ENCODE peak calls at places on chromosomes 5 and 9, in four cellular contexts. W, G, C and V are unnamed samples.

GRCh38 chr9:100598641-100599145 is 20.8 kb downstream of the CAVIN4 start:
- DNase-seq in W (peak; percentile 99), G (peak; percentile 71), C (peak; percentile 91), V (peak; percentile 89)

GRCh38 chr5:111649516-111649915 is 107.5 kb downstream of the NREP start:
- DNase-seq in W (no peak), G (no peak), C (no peak), V (no peak)

GRCh38 chr5:39433123-39433522 is 8.3 kb upstream of the DAB2 start:
- DNase-seq in W (no peak), G (no peak), C (no peak), V (no peak)

GRCh38 chr5:162837161-162837560 is 600.2 kb upstream of the CCNG1 start:
- DNase-seq in W (no peak), G (no peak), C (no peak), V (no peak)

GRCh38 chr9:32906213-32906612 is 95.2 kb downstream of the APTX start:
- DNase-seq in W (no peak), G (no peak), C (no peak), V (no peak)

GRCh38 chr9:108125541-108125940 is 636.0 kb upstream of the KLF4 start:
- DNase-seq in W (peak; percentile 63), G (no peak), C (no peak), V (no peak)

GRCh38 chr5:115306011-115306530 is 9.6 kb upstream of the CCDC112 start:
- DNase-seq in W (peak; percentile 11), G (no peak), C (peak; percentile 68), V (no peak)

GRCh38 chr5:159616967-159617366 is 286.7 kb upstream of the IL12B start:
- DNase-seq in W (no peak), G (no peak), C (no peak), V (no peak)

GRCh38 chr9:74755355-74755754 is 132.4 kb downstream of the TRPM6 start:
- DNase-seq in W (no peak), G (no peak), C (no peak), V (no peak)

GRCh38 chr9:132312873-132313272 is 41.9 kb downstream of the SETX start:
- DNase-seq in W (no peak), G (no peak), C (no peak), V (no peak)

GRCh38 chr9:127776195-127776918 is 2.1 kb downstream of the SH2D3C start:
- DNase-seq in W (peak; percentile 87), G (no peak), C (peak; percentile 52), V (peak; percentile 45)

GRCh38 chr9:97510797-97511761 is 9.6 kb downstream of the TMOD1 start:
- DNase-seq in W (no peak), G (peak; percentile 73), C (no peak), V (no peak)

GRCh38 chr5:111070272-111071134 is 1.0 kb upstream of the TSLP start:
- DNase-seq in W (peak; percentile 83), G (no peak), C (no peak), V (no peak)

GRCh38 chr5:32865475-32865874 is 154.4 kb downstream of the NPR3 start:
- DNase-seq in W (no peak), G (no peak), C (no peak), V (no peak)

GRCh38 chr9:87498816-87499454 is 1.3 kb downstream of the DAPK1 start:
- DNase-seq in W (peak; percentile 38), G (no peak), C (no peak), V (no peak)

GRCh38 chr5:141855265-141856029 is 22.8 kb downstream of the PCDH1 start:
- DNase-seq in W (no peak), G (peak; percentile 39), C (no peak), V (no peak)

GRCh38 chr9:131678499-131679111 is 61.3 kb downstream of the RAPGEF1 start:
- DNase-seq in W (peak; percentile 58), G (peak; percentile 83), C (no peak), V (peak; percentile 74)

GRCh38 chr9:133534346-133535284 is at the start of gene ADAMTSL2:
- DNase-seq in W (peak; percentile 71), G (peak; percentile 68), C (peak; percentile 45), V (peak; percentile 38)

GRCh38 chr5:115402822-115403577 is 106.5 kb upstream of the CCDC112 start:
- DNase-seq in W (no peak), G (no peak), C (no peak), V (no peak)

GRCh38 chr5:181243521-181244307 is at the start of gene RACK1:
- DNase-seq in W (peak; percentile 95), G (peak; percentile 89), C (peak; percentile 90), V (peak; percentile 92)

GRCh38 chr5:167802755-167803431 is 488.6 kb upstream of the WWC1 start:
- DNase-seq in W (peak; percentile 78), G (no peak), C (no peak), V (no peak)

GRCh38 chr5:38758774-38759423 is 86.9 kb upstream of the OSMR start:
- DNase-seq in W (no peak), G (no peak), C (no peak), V (no peak)

GRCh38 chr9:132162764-132163456 is 1.1 kb downstream of the NTNG2 start:
- DNase-seq in W (peak; percentile 39), G (no peak), C (no peak), V (no peak)

DNA sequence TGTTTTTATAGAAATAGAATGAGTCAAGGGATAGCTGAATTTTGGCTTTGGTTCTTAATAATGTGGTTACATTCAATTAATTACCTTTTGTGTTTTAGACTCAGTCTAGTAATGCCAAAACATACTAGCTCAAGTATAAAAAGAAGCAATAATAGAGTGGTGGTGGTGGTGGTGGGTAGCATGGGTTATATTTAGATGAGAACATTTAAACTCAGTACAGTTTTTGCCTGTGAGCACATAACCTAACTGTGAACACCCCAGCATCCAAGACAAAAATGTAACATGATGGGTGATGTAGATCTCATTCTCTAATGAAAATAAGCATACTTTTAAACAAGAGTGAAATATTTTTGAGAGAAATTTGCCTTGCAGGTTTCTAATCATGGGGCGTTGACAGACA is 14.2 kb downstream of the CPEB4 start:
- DNase-seq in W (no peak), G (no peak), C (no peak), V (no peak)
- H3K27ac ChIP-seq in W (no peak overlapping the region), G (no peak overlapping the region), C (no peak overlapping the region), V (no peak overlapping the region)

DNA sequence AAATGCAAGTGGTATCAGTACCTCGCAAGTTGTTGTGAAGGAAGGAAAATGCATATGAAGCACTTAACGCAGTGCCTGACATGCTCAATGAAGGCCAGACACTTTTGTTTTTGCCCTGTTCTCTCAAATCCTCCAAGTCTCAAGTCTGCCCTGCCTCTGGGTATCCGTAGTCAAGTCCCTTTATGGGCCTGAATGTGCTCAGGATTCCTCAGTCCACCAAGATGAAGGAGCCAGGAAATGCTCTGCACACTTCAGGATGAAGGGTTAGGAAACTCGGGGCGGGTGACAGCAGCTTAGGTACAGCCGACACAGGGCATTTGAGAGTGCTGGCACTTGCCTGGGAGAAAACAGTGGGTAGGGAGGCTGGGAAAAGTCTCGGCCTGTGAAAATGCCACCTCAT is 1.4 kb downstream of the ECSCR start:
- DNase-seq in W (no peak), G (no peak), C (no peak), V (no peak)
- H3K4me3 ChIP-seq in W (no peak overlapping the region), G (no peak overlapping the region), C (no peak overlapping the region), V (peak overlapping the region; percentile 25)

GRCh38 chr5:10857333-10857723 is 96.3 kb upstream of the DAP start:
- DNase-seq in W (no peak), G (no peak), C (no peak), V (no peak)
- H3K27ac ChIP-seq in W (no peak overlapping the region), G (no peak overlapping the region), C (no peak overlapping the region), V (no peak overlapping the region)

GRCh38 chr9:8895498-8896224 is 1096.1 kb upstream of the DMAC1 start:
- DNase-seq in W (peak; percentile 79), G (no peak), C (no peak), V (no peak)
- H3K4me3 ChIP-seq in W (no peak overlapping the region), G (no peak overlapping the region), C (no peak overlapping the region), V (no peak overlapping the region)

GRCh38 chr9:37784291-37784639 is 599 bp downstream of the EXOSC3 start:
- DNase-seq in W (no peak), G (no peak), C (no peak), V (no peak)

GRCh38 chr9:37775216-37775919 is 9.5 kb downstream of the EXOSC3 start:
- DNase-seq in W (no peak), G (no peak), C (no peak), V (no peak)

GRCh38 chr9:37776328-37776727 is 8.5 kb downstream of the EXOSC3 start:
- DNase-seq in W (no peak), G (no peak), C (no peak), V (no peak)

GRCh38 chr9:37778534-37778933 is 6.3 kb downstream of the EXOSC3 start:
- DNase-seq in W (no peak), G (no peak), C (no peak), V (no peak)
- H3K27ac ChIP-seq in W (no peak overlapping the region), G (no peak overlapping the region), C (no peak overlapping the region), V (no peak overlapping the region)

DNA sequence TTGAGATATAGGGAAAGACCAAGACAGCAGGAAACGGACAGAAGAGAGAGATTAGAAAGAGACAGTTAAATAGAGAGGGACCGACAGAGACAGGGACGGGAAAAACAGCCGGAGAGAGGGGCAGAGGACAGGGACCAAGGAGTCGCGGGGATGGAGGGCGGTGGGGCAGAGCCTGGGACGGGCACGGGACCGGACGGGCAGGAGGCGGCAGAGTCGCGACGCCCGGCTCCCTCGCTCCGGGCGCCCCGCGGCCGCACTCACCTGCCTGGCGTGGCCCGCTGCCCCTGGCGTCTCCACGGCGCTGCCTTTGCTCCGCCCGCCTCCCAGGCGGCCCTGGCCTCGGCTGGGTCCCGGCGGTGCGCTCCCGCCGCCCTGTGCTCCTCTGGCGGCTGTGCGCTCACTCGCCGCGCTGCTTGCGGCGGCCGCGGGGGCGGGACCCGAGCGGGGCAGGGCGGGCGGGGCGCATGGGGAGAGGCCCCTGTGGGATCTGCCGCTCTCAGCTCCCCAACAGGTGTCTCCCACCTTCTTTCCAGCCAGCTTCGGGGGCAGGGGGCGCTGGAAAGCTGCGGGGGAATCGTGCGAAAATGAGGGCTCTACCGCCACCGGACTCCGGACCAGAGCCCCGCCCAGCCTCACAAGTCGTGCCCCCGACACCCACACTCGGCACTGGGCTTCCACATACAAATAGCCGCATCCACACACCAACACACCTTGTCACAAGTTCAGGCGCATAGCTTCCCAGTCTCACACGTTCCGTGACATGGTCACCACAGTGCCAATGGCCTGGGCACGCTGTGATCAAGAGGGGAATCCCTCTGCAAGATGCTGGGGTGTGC is at the start of gene ARID3C:
- DNase-seq in W (peak; percentile 69), G (no peak), C (no peak), V (no peak)
- H3K4me3 ChIP-seq in W (peak within 1 kb of the TSS; percentile 54), G (peak within 1 kb of the TSS; percentile 26), C (peak within 1 kb of the TSS; percentile 33), V (no peak within 1 kb of the TSS)

DNA sequence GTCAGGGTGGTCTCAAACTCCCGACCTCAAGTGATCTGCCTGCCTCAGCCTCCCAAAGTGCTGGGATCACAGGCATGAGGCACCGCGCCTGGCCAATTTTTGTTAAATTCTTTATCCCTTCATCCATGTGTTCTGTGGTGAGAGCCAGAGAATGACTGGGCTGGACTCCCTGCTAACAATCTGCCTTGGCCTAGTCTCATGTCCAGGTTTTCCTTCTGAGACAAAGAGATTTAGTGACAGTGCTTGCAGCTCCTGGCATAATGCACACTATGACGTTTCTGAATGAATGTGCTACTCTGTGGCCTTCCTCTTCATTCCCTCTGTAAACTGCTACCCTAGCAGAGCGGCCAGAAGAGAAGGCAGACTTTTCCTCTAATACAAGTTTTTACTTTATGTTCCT is 79.3 kb downstream of the FOXD1 start:
- DNase-seq in W (no peak), G (no peak), C (no peak), V (no peak)
- H3K27ac ChIP-seq in W (no peak overlapping the region), G (no peak overlapping the region), C (no peak overlapping the region), V (no peak overlapping the region)

GRCh38 chr9:16705121-16705604 is 165.3 kb downstream of the BNC2 start:
- DNase-seq in W (peak; percentile 88), G (peak; percentile 89), C (peak; percentile 42), V (peak; percentile 77)
- H3K4me3 ChIP-seq in W (peak overlapping the region; percentile 36), G (peak overlapping the region; percentile 41), C (no peak overlapping the region), V (no peak overlapping the region)